ENCODE peak calls at places on chromosomes 13 and 19, in six cellular contexts. J is GM23338, C is neural progenitor cell, L is ascending aorta, W is psoas muscle, X is BJ. D is an unnamed sample.

GRCh38 chr13:94711561-94712286 is 621 bp downstream of the SOX21 start:
- DNase-seq in J (peak), C (peak), L (no peak), W (no peak), X (no peak), D (peak)

GRCh38 chr19:53507523-53508442 is 30.2 kb upstream of the ZNF331 start:
- DNase-seq in J (no peak), C (no peak), L (no peak), W (no peak), X (no peak), D (peak)

GRCh38 chr19:289651-290538 is 1.3 kb downstream of the PLPP2 start:
- DNase-seq in J (peak), C (no peak), L (no peak), W (no peak), X (no peak), D (peak)

GRCh38 chr13:28983661-28984060 is 163.5 kb downstream of the MTUS2 start:
- DNase-seq in J (no peak), C (no peak), L (no peak), W (no peak), X (no peak), D (no peak)

GRCh38 chr13:113657851-113658741 is at the start of gene ATP4B:
- DNase-seq in J (no peak), C (no peak), L (no peak), W (no peak), X (no peak), D (no peak)

GRCh38 chr13:93861818-93862217 is 617.7 kb downstream of the DCT start:
- DNase-seq in J (no peak), C (no peak), L (no peak), W (no peak), X (no peak), D (peak)

GRCh38 chr19:39916851-39917396 is 17.5 kb downstream of the FCGBP start:
- DNase-seq in J (no peak), C (no peak), L (no peak), W (no peak), X (no peak), D (no peak)

GRCh38 chr19:45171211-45171623 is 6.8 kb downstream of the TRAPPC6A start:
- DNase-seq in J (no peak), C (no peak), L (no peak), W (no peak), X (no peak), D (peak)

GRCh38 chr19:33809960-33810359 is 13.3 kb downstream of the KCTD15 start:
- DNase-seq in J (no peak), C (no peak), L (no peak), W (no peak), X (no peak), D (no peak)

GRCh38 chr19:4507804-4508203 is 10.5 kb downstream of the PLIN4 start:
- DNase-seq in J (no peak), C (no peak), L (no peak), W (no peak), X (no peak), D (no peak)

GRCh38 chr19:49515767-49516166 is 3.3 kb downstream of the FCGRT start:
- DNase-seq in J (no peak), C (no peak), L (peak), W (peak), X (no peak), D (no peak)

GRCh38 chr19:11421607-11422098 is 2.5 kb upstream of the RGL3 start:
- DNase-seq in J (peak), C (peak), L (no peak), W (peak), X (no peak), D (no peak)

GRCh38 chr13:32553720-32554119 is 15.1 kb upstream of the N4BP2L2 start:
- DNase-seq in J (no peak), C (no peak), L (no peak), W (no peak), X (no peak), D (no peak)

GRCh38 chr13:40986328-40986856 is 32.7 kb downstream of the ELF1 start:
- DNase-seq in J (no peak), C (no peak), L (no peak), W (no peak), X (no peak), D (peak)

GRCh38 chr19:15394426-15394825 is 14.8 kb upstream of the AKAP8 start:
- DNase-seq in J (no peak), C (no peak), L (no peak), W (no peak), X (no peak), D (no peak)

GRCh38 chr19:12867120-12868099 is 13.8 kb downstream of the DNASE2 start:
- DNase-seq in J (peak), C (peak), L (no peak), W (peak), X (no peak), D (peak)

GRCh38 chr19:50906217-50906616 is 5.0 kb downstream of the KLK4 start:
- DNase-seq in J (peak), C (peak), L (no peak), W (no peak), X (no peak), D (no peak)

GRCh38 chr19:32519023-32519422 is 62.0 kb upstream of the PDCD5 start:
- DNase-seq in J (no peak), C (no peak), L (no peak), W (no peak), X (no peak), D (no peak)

GRCh38 chr13:50535050-50535449 is 308.4 kb downstream of the DLEU7 start:
- DNase-seq in J (no peak), C (no peak), L (no peak), W (no peak), X (no peak), D (no peak)

GRCh38 chr19:10290876-10291553 is 1.3 kb downstream of the ICAM5 start:
- DNase-seq in J (peak), C (peak), L (no peak), W (no peak), X (no peak), D (peak)

GRCh38 chr13:113458218-113459065 is 5.2 kb upstream of the ADPRHL1 start:
- DNase-seq in J (peak), C (peak), L (no peak), W (no peak), X (no peak), D (peak)

GRCh38 chr19:44824758-44825157 is 15.9 kb downstream of the BCAM start:
- DNase-seq in J (no peak), C (no peak), L (no peak), W (no peak), X (no peak), D (no peak)

GRCh38 chr13:28531195-28531955 is 36.4 kb upstream of the FLT1 start:
- DNase-seq in J (peak), C (peak), L (no peak), W (peak), X (no peak), D (peak)

GRCh38 chr13:43792456-43792855 is 5.7 kb upstream of the ENOX1 start:
- DNase-seq in J (no peak), C (no peak), L (no peak), W (no peak), X (no peak), D (peak)

DNA sequence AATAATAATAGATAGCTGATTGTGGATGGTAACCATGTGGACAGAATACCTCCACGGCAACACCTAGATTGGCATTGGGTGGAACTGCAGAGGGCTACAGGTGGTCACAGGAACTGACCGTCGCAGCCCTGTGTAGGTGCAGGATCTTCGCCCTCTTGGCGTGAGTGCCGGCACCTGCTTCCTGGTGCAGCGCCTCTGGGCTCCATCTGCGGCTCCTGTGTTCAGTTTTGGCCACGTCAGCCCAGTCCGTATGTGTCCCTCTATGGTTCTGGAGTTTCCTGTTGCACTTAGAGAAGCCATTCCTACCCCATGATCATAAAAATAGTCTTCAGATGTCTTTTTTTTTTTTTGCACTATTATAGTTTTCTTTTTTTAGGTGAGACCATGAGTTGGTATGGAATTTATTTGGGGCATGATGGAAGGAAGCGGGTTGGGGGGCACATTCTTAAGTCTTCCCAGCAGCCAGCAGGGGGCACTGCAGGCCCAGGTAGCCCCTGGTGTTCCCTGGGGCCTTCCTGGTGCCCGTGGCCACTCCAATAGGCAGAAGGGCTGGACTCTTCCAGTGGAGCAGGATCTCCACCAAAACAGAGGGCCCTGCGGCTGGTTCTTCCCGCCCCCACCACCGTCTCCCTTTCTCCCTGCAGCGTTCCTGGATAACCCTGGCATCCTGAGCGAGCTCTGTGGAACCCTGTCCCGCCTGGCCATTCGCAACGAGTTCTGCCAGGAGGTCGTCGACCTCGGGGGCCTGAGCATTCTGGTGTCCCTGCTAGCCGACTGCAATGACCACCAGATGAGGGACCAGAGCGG is 10.1 kb upstream of the SLC25A42 start:
- DNase-seq in J (peak), C (peak), L (no peak), W (peak), X (no peak), D (peak)
- TF ChIP-seq CTCF in J (peak), C (peak), L (peak), W (peak), X (peak), D (peak)

GRCh38 chr13:106187501-106187900 is 348.0 kb downstream of the EFNB2 start:
- DNase-seq in J (no peak), C (no peak), L (no peak), W (no peak), X (no peak), D (no peak)
- H3K4me3 ChIP-seq in J (no peak), C (no peak), L (no peak), W (no peak), X (no peak), D (no peak)

DNA sequence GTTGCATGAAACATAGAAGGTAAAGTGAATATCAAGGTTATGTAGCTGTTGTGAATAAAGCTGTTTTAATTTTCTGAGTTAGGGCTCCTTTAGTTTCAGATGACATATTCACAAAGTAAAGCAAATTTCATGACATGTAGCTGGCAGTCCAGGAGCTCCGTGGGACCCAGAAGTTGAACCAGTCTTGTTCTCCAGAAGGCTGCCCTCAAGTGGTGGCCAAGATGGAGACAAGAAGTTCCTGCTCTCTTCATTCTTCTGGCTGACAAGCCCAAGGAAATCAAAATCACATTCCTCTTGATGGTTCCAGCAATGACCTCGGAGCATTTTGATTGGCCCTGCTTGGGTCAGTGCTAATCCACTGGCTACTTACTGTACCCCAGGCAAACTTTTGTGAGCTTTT is 128.7 kb downstream of the LIG4 start:
- DNase-seq in J (peak), C (peak), L (no peak), W (no peak), X (no peak), D (peak)
- TF ChIP-seq CTCF in J (peak), C (peak), L (no peak), W (no peak), X (no peak), D (peak)

GRCh38 chr13:67148219-67148583 is 81.9 kb downstream of the PCDH9 start:
- DNase-seq in J (no peak), C (no peak), L (no peak), W (no peak), X (peak), D (no peak)
- H3K4me3 ChIP-seq in J (no peak), C (no peak), L (no peak), W (no peak), X (no peak), D (no peak)